ENCODE peak calls at places on chromosomes 12 and 14, in seven cellular contexts. Y, J, M, K, H, F and R are unnamed samples. For H3K4me1, the result is how much of the 10 kb centered on the place peaks cover.

GRCh38 chr14:31993521-31993941 is 83.6 kb upstream of the ARHGAP5 start:
- DNase-seq in F (no peak), K (no peak), J (no peak), H (no peak), M (peak), Y (peak), R (no peak)

GRCh38 chr14:27049611-27050172 is 451.9 kb upstream of the NOVA1 start:
- DNase-seq in F (no peak), J (no peak), M (no peak), K (no peak), Y (no peak), H (no peak), R (no peak)

GRCh38 chr12:71567562-71567961 is 96.1 kb downstream of the ZFC3H1 start:
- DNase-seq in H (no peak), J (no peak), Y (peak), K (no peak), M (peak), F (no peak), R (no peak)

GRCh38 chr12:2273288-2273687 is 220.5 kb downstream of the CACNA1C start:
- DNase-seq in Y (no peak), H (no peak), M (peak), F (peak), J (no peak), K (no peak), R (no peak)

GRCh38 chr12:125097427-125097826 is 32.2 kb downstream of the AACS start:
- DNase-seq in K (no peak), F (no peak), Y (no peak), H (no peak), J (no peak), M (no peak), R (no peak)

GRCh38 chr12:49949124-49949845 is 1.3 kb upstream of the AQP2 start:
- DNase-seq in K (no peak), Y (no peak), M (no peak), F (no peak), H (no peak), J (no peak), R (no peak)

GRCh38 chr12:95956557-95957145 is 13.5 kb downstream of the AMDHD1 start:
- DNase-seq in M (no peak), Y (no peak), J (no peak), H (no peak), K (no peak), F (no peak), R (no peak)

GRCh38 chr12:110001596-110001995 is 2.4 kb downstream of the ANKRD13A start:
- DNase-seq in M (peak), Y (no peak), K (no peak), H (no peak), J (no peak), F (peak), R (peak)

GRCh38 chr14:90658541-90658967 is 157.7 kb downstream of the TTC7B start:
- DNase-seq in F (peak), K (no peak), Y (no peak), M (peak), H (no peak), J (no peak), R (peak)

GRCh38 chr12:117850048-117850447 is 118.7 kb downstream of the KSR2 start:
- DNase-seq in F (peak), Y (peak), J (no peak), M (peak), H (no peak), K (peak), R (peak)

GRCh38 chr12:122009741-122010140 is 11.9 kb upstream of the BCL7A start:
- DNase-seq in Y (no peak), M (no peak), J (no peak), K (no peak), F (no peak), H (peak), R (no peak)

GRCh38 chr12:114275937-114276785 is 129.8 kb downstream of the TBX5 start:
- DNase-seq in H (no peak), Y (no peak), K (no peak), J (no peak), F (peak), M (peak), R (no peak)

GRCh38 chr14:38856798-38857197 is 246.2 kb downstream of the SEC23A start:
- DNase-seq in M (no peak), H (no peak), F (no peak), J (no peak), Y (no peak), K (no peak), R (no peak)

GRCh38 chr12:50986961-50987737 is 34.8 kb downstream of the HIGD1C start:
- DNase-seq in F (peak), H (peak), J (no peak), M (peak), Y (peak), K (peak), R (peak)

GRCh38 chr12:111773801-111774551 is 7.2 kb downstream of the ALDH2 start:
- DNase-seq in Y (no peak), J (no peak), F (peak), H (peak), K (no peak), M (peak), R (peak)

GRCh38 chr12:91588874-91589454 is 406.3 kb upstream of the DCN start:
- DNase-seq in H (no peak), M (no peak), F (no peak), Y (no peak), K (no peak), J (no peak), R (no peak)

GRCh38 chr12:98332626-98333025 is 182.8 kb upstream of the TMPO start:
- DNase-seq in J (peak), H (no peak), F (no peak), M (no peak), K (no peak), Y (no peak), R (no peak)

GRCh38 chr12:127284870-127285431 is 982.0 kb upstream of the TMEM132C start:
- DNase-seq in Y (no peak), K (no peak), J (no peak), F (peak), M (peak), H (no peak), R (peak)

GRCh38 chr12:15719230-15719629 is 70.0 kb downstream of the EPS8 start:
- DNase-seq in J (no peak), M (peak), Y (no peak), H (no peak), F (no peak), K (no peak), R (peak)

GRCh38 chr12:45369065-45369464 is 153.2 kb downstream of the ANO6 start:
- DNase-seq in H (no peak), J (no peak), M (peak), K (no peak), F (peak), Y (no peak), R (no peak)

GRCh38 chr12:1250641-1251040 is 259.6 kb downstream of the ERC1 start:
- DNase-seq in Y (no peak), J (no peak), F (no peak), K (no peak), M (no peak), H (no peak), R (no peak)

GRCh38 chr12:96425321-96425720 is 25.1 kb upstream of the CDK17 start:
- DNase-seq in K (no peak), M (peak), J (no peak), H (no peak), F (peak), Y (no peak), R (peak)

GRCh38 chr12:18400186-18400585 is 138.9 kb downstream of the PIK3C2G start:
- DNase-seq in H (no peak), F (peak), M (no peak), Y (no peak), K (no peak), J (no peak), R (no peak)

GRCh38 chr12:29346764-29347421 is 34.1 kb downstream of the ERGIC2 start:
- DNase-seq in J (no peak), Y (no peak), F (peak), H (no peak), M (peak), K (no peak), R (no peak)

GRCh38 chr12:49974231-49974675 is 1.5 kb downstream of the AQP6 start:
- DNase-seq in M (peak), H (no peak), F (peak), J (no peak), Y (peak), K (no peak), R (no peak)

GRCh38 chr14:32436993-32437392 is 107.9 kb downstream of the AKAP6 start:
- DNase-seq in M (no peak), K (no peak), Y (no peak), H (no peak), J (no peak), F (no peak), R (no peak)

GRCh38 chr14:94180655-94181271 is 6.6 kb downstream of the PPP4R4 start:
- DNase-seq in J (peak), K (peak), M (peak), F (peak), Y (peak), H (no peak), R (no peak)

GRCh38 chr12:78645956-78646355 is 218.6 kb upstream of the SYT1 start:
- DNase-seq in H (no peak), Y (no peak), M (no peak), K (no peak), J (no peak), F (peak), R (peak)

GRCh38 chr12:77734489-77734888 is 96.2 kb upstream of the NAV3 start:
- DNase-seq in J (no peak), H (no peak), M (peak), Y (no peak), F (peak), K (no peak), R (no peak)

GRCh38 chr12:89709994-89710872 is 1.6 kb upstream of the ATP2B1 start:
- DNase-seq in J (no peak), H (peak), F (peak), K (no peak), M (peak), Y (no peak), R (peak)

GRCh38 chr12:3994500-3994899 is 121.3 kb upstream of the PARP11 start:
- DNase-seq in M (no peak), F (no peak), H (no peak), Y (no peak), K (no peak), J (no peak), R (no peak)

GRCh38 chr14:102868956-102869531 is 53.4 kb upstream of the AMN start:
- DNase-seq in H (no peak), J (no peak), K (no peak), Y (no peak), F (no peak), M (no peak), R (no peak)

GRCh38 chr12:93315385-93315906 is 62.3 kb upstream of the NUDT4 start:
- DNase-seq in M (no peak), J (no peak), H (no peak), F (no peak), K (no peak), Y (no peak), R (no peak)

GRCh38 chr12:57368349-57369095 is 62.3 kb downstream of the R3HDM2 start:
- DNase-seq in J (no peak), F (peak), M (peak), K (no peak), Y (no peak), H (no peak), R (no peak)

GRCh38 chr14:74898083-74898482 is 16.4 kb downstream of the DLST start:
- DNase-seq in M (no peak), Y (no peak), F (no peak), K (no peak), J (no peak), H (no peak), R (no peak)

GRCh38 chr14:29085546-29085945 is 319.0 kb downstream of the FOXG1 start:
- DNase-seq in H (no peak), J (no peak), M (peak), F (peak), K (no peak), Y (peak), R (no peak)

GRCh38 chr14:99205086-99205688 is 66.8 kb downstream of the BCL11B start:
- DNase-seq in J (no peak), K (no peak), M (no peak), F (no peak), H (no peak), Y (peak), R (no peak)

GRCh38 chr12:42161529-42161928 is 16.9 kb upstream of the GXYLT1 start:
- DNase-seq in H (no peak), Y (no peak), J (no peak), F (no peak), K (no peak), M (no peak), R (no peak)

GRCh38 chr14:70649803-70650202 is 8.1 kb downstream of the TTC9 start:
- DNase-seq in H (no peak), M (no peak), F (no peak), Y (no peak), K (no peak), J (no peak), R (no peak)
- H3K4me1 ChIP-seq in H (under half), M (under half), F (under half), Y (under half), K (under half), J (under half), R (under half)

GRCh38 chr12:81147286-81147919 is 69.5 kb downstream of the ACSS3 start:
- DNase-seq in F (no peak), M (no peak), H (no peak), J (no peak), Y (no peak), K (no peak), R (no peak)
- H3K4me1 ChIP-seq in F (under half), M (under half), H (under half), J (under half), Y (under half), K (under half), R (under half)

GRCh38 chr12:108801736-108802665 is 55.4 kb downstream of the SSH1 start:
- DNase-seq in Y (peak), M (peak), J (no peak), F (peak), K (no peak), H (no peak), R (peak)

GRCh38 chr12:108800591-108800990 is 56.8 kb downstream of the SSH1 start:
- DNase-seq in M (peak), H (no peak), J (no peak), Y (no peak), F (peak), K (no peak), R (no peak)

GRCh38 chr12:108799528-108800243 is 57.7 kb downstream of the SSH1 start:
- DNase-seq in K (no peak), J (no peak), F (no peak), Y (no peak), H (no peak), M (peak), R (no peak)

GRCh38 chr12:108797677-108798076 is 59.7 kb downstream of the SSH1 start:
- DNase-seq in M (no peak), K (no peak), Y (no peak), F (no peak), H (no peak), J (no peak), R (no peak)

GRCh38 chr12:108798551-108799221 is 58.7 kb downstream of the SSH1 start:
- DNase-seq in K (no peak), M (peak), F (peak), H (no peak), J (no peak), Y (no peak), R (no peak)
- H3K4me1 ChIP-seq in K (under half), M (under half), F (under half), H (under half), J (under half), Y (under half), R (under half)

GRCh38 chr14:96051642-96052540 is 12.7 kb downstream of the C14orf132 start:
- DNase-seq in K (peak), J (no peak), F (peak), Y (no peak), M (no peak), H (no peak), R (no peak)

GRCh38 chr14:96054661-96055060 is 15.5 kb downstream of the C14orf132 start:
- DNase-seq in Y (no peak), H (no peak), F (no peak), J (no peak), K (no peak), M (peak), R (no peak)

GRCh38 chr14:96053600-96054381 is 14.6 kb downstream of the C14orf132 start:
- DNase-seq in M (peak), J (no peak), F (peak), H (no peak), Y (peak), K (no peak), R (peak)

GRCh38 chr14:96052541-96053105 is 13.5 kb downstream of the C14orf132 start:
- DNase-seq in H (no peak), K (no peak), Y (no peak), M (peak), J (no peak), F (peak), R (no peak)

GRCh38 chr14:96053236-96053599 is 14.1 kb downstream of the C14orf132 start:
- DNase-seq in J (no peak), Y (no peak), K (no peak), M (no peak), F (no peak), H (no peak), R (no peak)
- H3K4me1 ChIP-seq in J (under half), Y (under half), K (under half), M (under half), F (under half), H (under half), R (under half)

GRCh38 chr12:47999816-48000215 is 4.5 kb downstream of the COL2A1 start:
- DNase-seq in M (no peak), H (no peak), J (no peak), K (no peak), F (no peak), Y (no peak), R (no peak)
- H3K4me1 ChIP-seq in M (under half), H (under half), J (under half), K (under half), F (under half), Y (under half), R (under half)